ENCODE peak calls at places on chromosomes 3 and 15, in nine cellular contexts. A, Y, E, Q, Z, W, S, C and G are unnamed samples.

GRCh38 chr15:96181873-96182301 is 148.6 kb upstream of the NR2F2 start:
- DNase-seq in C (no peak), Q (peak), Z (no peak), S (no peak), W (no peak), Y (no peak), E (no peak), A (no peak), G (no peak)

GRCh38 chr3:162376761-162377160 is 880.2 kb downstream of the OTOL1 start:
- DNase-seq in Y (no peak), E (no peak), Z (no peak), S (no peak), C (no peak), W (no peak), Q (no peak), A (no peak), G (no peak)

GRCh38 chr15:69793783-69794451 is 303.8 kb downstream of the TLE3 start:
- DNase-seq in Z (no peak), E (no peak), C (no peak), A (no peak), S (no peak), Y (no peak), W (no peak), Q (no peak), G (peak)

GRCh38 chr3:151843275-151843674 is 29.4 kb downstream of the AADAC start:
- DNase-seq in W (peak), Z (no peak), Q (no peak), A (no peak), C (no peak), S (no peak), E (no peak), Y (no peak), G (no peak)

GRCh38 chr3:53753518-53754183 is 92.6 kb downstream of the CHDH start:
- DNase-seq in E (no peak), W (no peak), A (no peak), Q (no peak), Y (no peak), S (no peak), C (no peak), Z (peak), G (no peak)

GRCh38 chr3:127822836-127823589 is 698 bp upstream of the MGLL start:
- DNase-seq in W (no peak), E (no peak), C (no peak), Q (no peak), S (peak), Z (no peak), Y (no peak), A (no peak), G (peak)

GRCh38 chr15:80920271-80920699 is 69.3 kb downstream of the MESD start:
- DNase-seq in E (no peak), Y (no peak), Z (no peak), S (no peak), C (no peak), Q (no peak), W (no peak), A (no peak), G (no peak)

GRCh38 chr3:149832086-149832485 is 19.1 kb downstream of the RNF13 start:
- DNase-seq in S (no peak), C (no peak), Q (no peak), A (no peak), Y (no peak), Z (no peak), E (no peak), W (no peak), G (no peak)

GRCh38 chr3:171860830-171861535 is 17.8 kb downstream of the TMEM212 start:
- DNase-seq in S (no peak), Y (no peak), Z (no peak), E (no peak), W (no peak), Q (no peak), C (no peak), A (no peak), G (no peak)

GRCh38 chr15:45262906-45263456 is 10.9 kb downstream of the SLC28A2 start:
- DNase-seq in S (no peak), E (no peak), Q (no peak), Z (no peak), C (no peak), A (no peak), Y (no peak), W (no peak), G (no peak)

GRCh38 chr15:100849021-100849831 is 30.4 kb upstream of the ALDH1A3 start:
- DNase-seq in S (peak), W (no peak), Z (peak), C (no peak), Y (peak), Q (no peak), E (peak), A (no peak), G (peak)

GRCh38 chr3:44114142-44114541 is 127.5 kb upstream of the TOPAZ1 start:
- DNase-seq in Y (no peak), Z (peak), A (peak), S (peak), Q (no peak), C (no peak), W (no peak), E (no peak), G (no peak)

GRCh38 chr3:62416109-62416508 is 42.8 kb upstream of the FEZF2 start:
- DNase-seq in Y (no peak), A (no peak), Z (no peak), E (no peak), C (no peak), S (no peak), W (peak), Q (no peak), G (no peak)

GRCh38 chr3:138921316-138922292 is 25.3 kb downstream of the FOXL2 start:
- DNase-seq in W (no peak), E (no peak), Y (no peak), C (peak), Z (no peak), Q (peak), A (no peak), S (no peak), G (peak)

GRCh38 chr3:155418426-155418825 is 124.9 kb upstream of the STRIT1 start:
- DNase-seq in Q (no peak), A (no peak), Z (no peak), C (no peak), S (peak), E (no peak), Y (no peak), W (no peak), G (no peak)

GRCh38 chr3:171028779-171029232 is 2.3 kb upstream of the SLC2A2 start:
- DNase-seq in W (no peak), E (no peak), Z (no peak), S (no peak), Y (no peak), C (no peak), Q (peak), A (no peak), G (peak)

GRCh38 chr3:100978036-100978659 is 15.1 kb downstream of the ABI3BP start:
- DNase-seq in S (no peak), C (no peak), A (no peak), Y (no peak), W (no peak), E (no peak), Z (no peak), Q (no peak), G (no peak)

GRCh38 chr15:75231836-75232235 is 26.3 kb upstream of the GOLGA6C start:
- DNase-seq in Y (no peak), A (no peak), Q (no peak), S (no peak), C (no peak), E (no peak), W (no peak), Z (no peak), G (no peak)

GRCh38 chr3:13877911-13878710 is 1.8 kb downstream of the WNT7A start:
- DNase-seq in W (no peak), C (no peak), A (no peak), Q (no peak), Z (no peak), Y (no peak), E (no peak), S (no peak), G (no peak)